ENCODE peak calls at places on chromosome 4, in eight cellular contexts. A is Peyer's patch, X is stomach, Y is transverse colon, N is A549, P is IMR-90, T is thyroid gland, F is right lobe of liver. R is an unnamed sample.

GRCh38 chr4:138053601-138054322 is 188.4 kb downstream of the SLC7A11 start:
- DNase-seq in A (no peak), X (no peak), Y (no peak), N (peak; percentile 61), P (peak; percentile 94), T (no peak), F (no peak), R (no peak)

GRCh38 chr4:119715490-119716445 is 87.2 kb upstream of the PDE5A start:
- DNase-seq in A (no peak), X (no peak), Y (peak; percentile 60), N (no peak), P (no peak), T (no peak), F (no peak), R (no peak)

GRCh38 chr4:147003956-147004580 is 58.4 kb upstream of the TTC29 start:
- DNase-seq in A (no peak), X (no peak), Y (no peak), N (no peak), P (no peak), T (no peak), F (no peak), R (no peak)

GRCh38 chr4:169243808-169244207 is 26.9 kb downstream of the SH3RF1 start:
- DNase-seq in A (no peak), X (no peak), Y (no peak), N (peak; percentile 32), P (peak; percentile 61), T (no peak), F (no peak), R (no peak)

GRCh38 chr4:39818646-39819045 is 120.7 kb downstream of the UBE2K start:
- DNase-seq in A (no peak), X (no peak), Y (no peak), N (no peak), P (no peak), T (no peak), F (no peak), R (no peak)

GRCh38 chr4:38667005-38667771 is 3.2 kb downstream of the KLF3 start:
- DNase-seq in A (peak; percentile 75), X (peak; percentile 77), Y (peak; percentile 87), N (peak; percentile 97), P (peak; percentile 99), T (peak; percentile 73), F (peak; percentile 90), R (peak; percentile 82)

GRCh38 chr4:101283436-101283835 is 63.9 kb downstream of the PPP3CA start:
- DNase-seq in A (no peak), X (no peak), Y (no peak), N (no peak), P (no peak), T (no peak), F (no peak), R (no peak)

GRCh38 chr4:64756016-64756415 is 346.8 kb upstream of the TECRL start:
- DNase-seq in A (no peak), X (no peak), Y (no peak), N (no peak), P (no peak), T (no peak), F (no peak), R (no peak)

GRCh38 chr4:133148690-133149363 is at the start of gene PCDH10:
- DNase-seq in A (no peak), X (peak; percentile 65), Y (peak; percentile 73), N (peak; percentile 89), P (peak; percentile 87), T (peak; percentile 90), F (peak; percentile 67), R (peak; percentile 83)

GRCh38 chr4:173057906-173058305 is 110.7 kb upstream of the GALNT7 start:
- DNase-seq in A (no peak), X (no peak), Y (no peak), N (no peak), P (peak; percentile 12), T (no peak), F (no peak), R (no peak)

GRCh38 chr4:166842795-166843261 is 391.5 kb downstream of the SPOCK3 start:
- DNase-seq in A (no peak), X (no peak), Y (no peak), N (no peak), P (no peak), T (no peak), F (no peak), R (no peak)

GRCh38 chr4:151931563-151931962 is 170.8 kb upstream of the GATB start:
- DNase-seq in A (no peak), X (no peak), Y (no peak), N (no peak), P (no peak), T (no peak), F (no peak), R (no peak)

GRCh38 chr4:138175337-138175794 is 66.8 kb downstream of the SLC7A11 start:
- DNase-seq in A (no peak), X (peak; percentile 64), Y (peak; percentile 19), N (no peak), P (peak; percentile 61), T (peak; percentile 11), F (no peak), R (peak; percentile 30)

GRCh38 chr4:89373396-89373795 is 65.8 kb upstream of the GPRIN3 start:
- DNase-seq in A (no peak), X (no peak), Y (no peak), N (no peak), P (no peak), T (no peak), F (no peak), R (no peak)

GRCh38 chr4:122099896-122100295 is 52.2 kb upstream of the BLTP1 start:
- DNase-seq in A (no peak), X (no peak), Y (no peak), N (no peak), P (peak; percentile 89), T (no peak), F (no peak), R (no peak)

GRCh38 chr4:184825394-184826314 is at the start of gene ACSL1:
- DNase-seq in A (peak; percentile 82), X (peak; percentile 82), Y (peak; percentile 76), N (peak; percentile 41), P (peak; percentile 53), T (peak; percentile 83), F (peak; percentile 92), R (peak; percentile 93)

GRCh38 chr4:54566608-54567007 is 91.1 kb upstream of the KIT start:
- DNase-seq in A (no peak), X (no peak), Y (peak; percentile 33), N (no peak), P (no peak), T (no peak), F (no peak), R (no peak)

GRCh38 chr4:70061980-70062379 is 11.7 kb downstream of the HTN1 start:
- DNase-seq in A (no peak), X (no peak), Y (no peak), N (no peak), P (no peak), T (no peak), F (no peak), R (no peak)
- H3K4me3 ChIP-seq in A (no peak overlapping the region), X (no peak overlapping the region), Y (no peak overlapping the region), N (no peak overlapping the region), P (no peak overlapping the region), T (no peak overlapping the region), F (no peak overlapping the region), R (no peak overlapping the region)

DNA sequence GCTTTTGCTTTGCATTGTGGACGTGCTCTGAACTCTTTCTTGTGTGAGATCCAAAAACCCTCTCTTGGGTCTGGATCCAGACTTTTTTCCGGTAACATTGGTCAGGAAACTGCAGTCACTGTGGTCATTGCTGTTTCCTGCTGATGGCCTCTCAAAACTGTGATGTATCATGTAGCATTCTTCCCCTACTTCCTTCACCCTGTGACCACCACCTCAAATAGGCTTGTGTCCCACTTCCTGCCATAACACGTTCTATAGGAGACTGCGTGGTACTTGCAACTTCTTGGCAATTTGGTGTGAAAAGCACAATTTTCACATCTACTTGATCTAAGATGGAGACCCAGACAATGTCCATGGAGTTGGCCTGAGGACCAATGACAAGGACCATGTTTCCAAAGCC is 4.8 kb downstream of the CXCL2 start:
- DNase-seq in A (no peak), X (no peak), Y (no peak), N (no peak), P (no peak), T (no peak), F (no peak), R (no peak)
- TF ChIP-seq POLR2A in A (no peak), X (no peak), Y (no peak), N (no peak), P (no peak), T (no peak), F (no peak), R (no peak)

GRCh38 chr4:3115637-3116300 is 41.3 kb downstream of the HTT start:
- DNase-seq in A (no peak), X (no peak), Y (no peak), N (no peak), P (peak; percentile 81), T (peak; percentile 88), F (no peak), R (no peak)

GRCh38 chr4:3114377-3114776 is 39.9 kb downstream of the HTT start:
- DNase-seq in A (no peak), X (no peak), Y (no peak), N (no peak), P (peak; percentile 48), T (no peak), F (no peak), R (no peak)

GRCh38 chr4:3112979-3113469 is 38.5 kb downstream of the HTT start:
- DNase-seq in A (no peak), X (no peak), Y (no peak), N (no peak), P (peak; percentile 49), T (no peak), F (no peak), R (no peak)

GRCh38 chr4:3118281-3118680 is 43.8 kb downstream of the HTT start:
- DNase-seq in A (no peak), X (no peak), Y (no peak), N (no peak), P (no peak), T (no peak), F (no peak), R (no peak)

DNA sequence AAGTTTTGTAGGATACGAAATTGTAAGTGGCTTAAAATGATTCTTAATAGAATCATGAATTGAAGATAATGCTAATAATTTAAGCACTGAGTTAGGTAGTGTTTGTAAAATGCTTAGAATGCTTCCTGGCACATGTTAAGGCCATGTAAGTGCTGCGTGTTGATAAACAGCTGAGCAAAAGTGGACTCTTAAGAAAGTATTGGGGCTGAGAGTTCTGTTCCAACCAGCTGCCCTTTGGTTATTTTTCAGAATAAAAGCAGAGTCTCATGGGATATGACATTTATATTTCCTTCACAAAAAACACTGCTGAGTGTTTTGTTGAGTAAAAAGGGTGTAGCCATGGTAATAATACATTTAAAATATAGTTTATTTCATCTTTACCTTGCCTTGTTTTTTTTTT is 42.5 kb downstream of the HTT start:
- DNase-seq in A (no peak), X (no peak), Y (no peak), N (no peak), P (no peak), T (peak; percentile 35), F (no peak), R (no peak)
- H3K27ac ChIP-seq in A (no peak overlapping the region), X (no peak overlapping the region), Y (no peak overlapping the region), N (no peak overlapping the region), P (no peak overlapping the region), T (peak overlapping the region; percentile 93), F (no peak overlapping the region), R (no peak overlapping the region)

DNA sequence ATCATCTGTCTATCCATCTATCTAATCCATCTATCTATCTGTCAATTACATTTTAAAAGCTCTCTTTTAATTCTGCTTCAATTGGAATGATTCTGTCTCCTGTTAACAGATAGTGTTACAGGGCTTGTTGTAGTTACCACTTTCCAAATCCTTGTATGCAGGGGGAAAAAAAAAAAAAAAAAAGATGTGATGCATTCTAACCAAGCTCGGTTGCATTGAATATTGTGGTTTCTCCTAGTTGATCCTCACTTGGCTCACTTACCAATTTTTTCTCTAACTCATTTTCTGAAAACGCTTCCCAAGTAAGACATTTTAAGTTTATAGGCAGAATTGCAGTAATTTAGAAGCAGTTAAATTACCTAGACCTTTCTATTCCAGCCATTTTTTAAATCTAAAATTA is 327.8 kb upstream of the PITX2 start:
- DNase-seq in A (no peak), X (no peak), Y (no peak), N (no peak), P (no peak), T (no peak), F (no peak), R (no peak)
- H3K4me3 ChIP-seq in A (no peak overlapping the region), X (no peak overlapping the region), Y (no peak overlapping the region), N (no peak overlapping the region), P (no peak overlapping the region), T (no peak overlapping the region), F (no peak overlapping the region), R (no peak overlapping the region)